ENCODE peak calls at places on chromosome 6, in six cellular contexts. D is A549, Z is GM12878, J is HepG2, F is K562, H is endothelial cell of umbilical vein. N is an unnamed sample.

GRCh38 chr6:41500561-41500960 is 45.6 kb upstream of the FOXP4 start:
- DNase-seq in D (no peak), Z (no peak), J (no peak), F (no peak), H (no peak), N (no peak)

GRCh38 chr6:80165143-80165542 is 58.7 kb downstream of the BCKDHB start:
- DNase-seq in D (no peak), Z (peak), J (no peak), F (no peak), H (peak), N (peak)

GRCh38 chr6:118618676-118619377 is 32.6 kb downstream of the CEP85L start:
- DNase-seq in D (peak), Z (no peak), J (peak), F (peak), H (peak), N (peak)

GRCh38 chr6:85004283-85005010 is 240.0 kb upstream of the TBX18 start:
- DNase-seq in D (no peak), Z (no peak), J (no peak), F (no peak), H (no peak), N (no peak)

GRCh38 chr6:43983632-43984031 is 143.6 kb downstream of the MRPL14 start:
- DNase-seq in D (no peak), Z (no peak), J (peak), F (no peak), H (no peak), N (no peak)

GRCh38 chr6:4957521-4958231 is 46.2 kb downstream of the RPP40 start:
- DNase-seq in D (no peak), Z (no peak), J (peak), F (no peak), H (peak), N (peak)

GRCh38 chr6:90502866-90503407 is 83.9 kb downstream of the MAP3K7 start:
- DNase-seq in D (no peak), Z (no peak), J (peak), F (peak), H (no peak), N (peak)

GRCh38 chr6:82322386-82322785 is 41.2 kb upstream of the TPBG start:
- DNase-seq in D (no peak), Z (no peak), J (no peak), F (no peak), H (no peak), N (no peak)

GRCh38 chr6:75183099-75183541 is 22.7 kb downstream of the COL12A1 start:
- DNase-seq in D (no peak), Z (no peak), J (no peak), F (no peak), H (no peak), N (no peak)

GRCh38 chr6:149332602-149333311 is 15.2 kb downstream of the TAB2 start:
- DNase-seq in D (no peak), Z (no peak), J (peak), F (no peak), H (no peak), N (no peak)

GRCh38 chr6:29641430-29642213 is 8.6 kb upstream of the GABBR1 start:
- DNase-seq in D (no peak), Z (no peak), J (no peak), F (peak), H (no peak), N (no peak)

GRCh38 chr6:20160541-20161283 is 51.6 kb downstream of the MBOAT1 start:
- DNase-seq in D (no peak), Z (no peak), J (no peak), F (no peak), H (no peak), N (no peak)

GRCh38 chr6:91317247-91317646 is 730.4 kb upstream of the MAP3K7 start:
- DNase-seq in D (no peak), Z (no peak), J (no peak), F (no peak), H (no peak), N (no peak)

GRCh38 chr6:90190181-90190580 is 106.5 kb downstream of the BACH2 start:
- DNase-seq in D (no peak), Z (no peak), J (no peak), F (no peak), H (no peak), N (no peak)

GRCh38 chr6:143068001-143068400 is 7.3 kb downstream of the AIG1 start:
- DNase-seq in D (no peak), Z (no peak), J (no peak), F (no peak), H (no peak), N (no peak)

GRCh38 chr6:68087399-68088133 is 547.5 kb upstream of the ADGRB3 start:
- DNase-seq in D (no peak), Z (peak), J (no peak), F (no peak), H (no peak), N (peak)

GRCh38 chr6:16095180-16095579 is 33.7 kb upstream of the MYLIP start:
- DNase-seq in D (no peak), Z (no peak), J (no peak), F (no peak), H (no peak), N (no peak)

GRCh38 chr6:87702589-87702945 is 534 bp upstream of the AKIRIN2 start:
- DNase-seq in D (no peak), Z (no peak), J (peak), F (peak), H (no peak), N (peak)

GRCh38 chr6:14001329-14002012 is 76.7 kb downstream of the RNF182 start:
- DNase-seq in D (peak), Z (no peak), J (peak), F (no peak), H (no peak), N (no peak)

GRCh38 chr6:96450082-96450759 is 71.4 kb upstream of the UFL1 start:
- DNase-seq in D (no peak), Z (no peak), J (no peak), F (no peak), H (no peak), N (no peak)

GRCh38 chr6:70270287-70271005 is 32.4 kb downstream of the COL9A1 start:
- DNase-seq in D (no peak), Z (peak), J (no peak), F (no peak), H (no peak), N (no peak)

GRCh38 chr6:69416739-69417138 is 380.1 kb downstream of the LMBRD1 start:
- DNase-seq in D (no peak), Z (no peak), J (no peak), F (no peak), H (no peak), N (no peak)

GRCh38 chr6:13531956-13532355 is 42.4 kb upstream of the SIRT5 start:
- DNase-seq in D (no peak), Z (no peak), J (no peak), F (no peak), H (no peak), N (no peak)

GRCh38 chr6:98118357-98119045 is 715.9 kb upstream of the POU3F2 start:
- DNase-seq in D (no peak), Z (no peak), J (no peak), F (no peak), H (no peak), N (no peak)

GRCh38 chr6:145372671-145373123 is 362.6 kb downstream of the EPM2A start:
- DNase-seq in D (no peak), Z (peak), J (peak), F (no peak), H (peak), N (no peak)

GRCh38 chr6:28863607-28864320 is 60.0 kb downstream of the TRIM27 start:
- DNase-seq in D (no peak), Z (peak), J (peak), F (peak), H (peak), N (peak)

GRCh38 chr6:165837948-165838745 is 175.1 kb upstream of the PDE10A start:
- DNase-seq in D (no peak), Z (no peak), J (no peak), F (no peak), H (no peak), N (no peak)

GRCh38 chr6:21946298-21946783 is 350.5 kb downstream of the PRL start:
- DNase-seq in D (no peak), Z (no peak), J (no peak), F (no peak), H (no peak), N (peak)

GRCh38 chr6:106529438-106529837 is 99.9 kb downstream of the RTN4IP1 start:
- DNase-seq in D (no peak), Z (no peak), J (no peak), F (no peak), H (no peak), N (no peak)

GRCh38 chr6:70280462-70280861 is 22.4 kb downstream of the COL9A1 start:
- DNase-seq in D (no peak), Z (no peak), J (no peak), F (no peak), H (no peak), N (no peak)

GRCh38 chr6:1255646-1256365 is 56.1 kb upstream of the FOXQ1 start:
- DNase-seq in D (no peak), Z (no peak), J (no peak), F (no peak), H (no peak), N (no peak)

GRCh38 chr6:30685977-30686907 is at the start of gene PPP1R18:
- DNase-seq in D (no peak), Z (no peak), J (no peak), F (peak), H (peak), N (peak)

GRCh38 chr6:36428911-36429310 is 13.7 kb downstream of the PXT1 start:
- DNase-seq in D (no peak), Z (no peak), J (no peak), F (no peak), H (no peak), N (no peak)
- TF ChIP-seq CTCF in D (no peak), Z (no peak), J (peak), F (no peak), H (no peak), N (peak)

GRCh38 chr6:130229645-130230044 is 6.9 kb upstream of the SAMD3 start:
- DNase-seq in D (no peak), Z (no peak), J (no peak), F (no peak), H (no peak), N (no peak)

DNA sequence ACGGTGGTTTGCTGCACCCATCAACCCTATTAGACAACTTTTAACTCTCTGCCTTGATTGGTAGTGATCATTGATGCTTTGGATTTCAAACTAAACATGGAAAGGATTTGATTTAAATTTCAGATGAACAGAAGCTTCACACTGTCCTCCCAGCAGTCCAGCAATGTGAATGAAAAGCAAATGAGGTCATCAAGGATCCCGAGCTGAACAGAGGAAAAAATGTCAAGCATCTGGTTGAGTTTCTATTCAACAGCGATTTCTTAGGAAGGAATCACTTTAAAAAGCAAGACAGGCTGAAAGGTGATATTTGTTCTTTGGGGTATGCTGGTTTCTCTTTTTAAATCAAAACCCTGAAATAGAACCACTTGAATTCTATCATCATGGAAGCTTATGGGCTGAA is 10.6 kb upstream of the SAMD3 start:
- DNase-seq in D (no peak), Z (no peak), J (no peak), F (no peak), H (no peak), N (no peak)
- TF ChIP-seq MYC in D (no peak), Z (no peak), J (no peak), F (no peak), H (no peak), N (no peak)

GRCh38 chr6:26028212-26028752 is 58.9 kb upstream of the HFE start:
- DNase-seq in D (no peak), Z (no peak), J (no peak), F (no peak), H (no peak), N (no peak)

GRCh38 chr6:26027491-26028211 is 59.6 kb upstream of the HFE start:
- DNase-seq in D (no peak), Z (no peak), J (no peak), F (no peak), H (no peak), N (no peak)

GRCh38 chr6:26029857-26030653 is 57.2 kb upstream of the HFE start:
- DNase-seq in D (no peak), Z (no peak), J (no peak), F (no peak), H (no peak), N (no peak)

GRCh38 chr6:26029570-26029856 is 57.7 kb upstream of the HFE start:
- DNase-seq in D (no peak), Z (no peak), J (no peak), F (no peak), H (no peak), N (no peak)

DNA sequence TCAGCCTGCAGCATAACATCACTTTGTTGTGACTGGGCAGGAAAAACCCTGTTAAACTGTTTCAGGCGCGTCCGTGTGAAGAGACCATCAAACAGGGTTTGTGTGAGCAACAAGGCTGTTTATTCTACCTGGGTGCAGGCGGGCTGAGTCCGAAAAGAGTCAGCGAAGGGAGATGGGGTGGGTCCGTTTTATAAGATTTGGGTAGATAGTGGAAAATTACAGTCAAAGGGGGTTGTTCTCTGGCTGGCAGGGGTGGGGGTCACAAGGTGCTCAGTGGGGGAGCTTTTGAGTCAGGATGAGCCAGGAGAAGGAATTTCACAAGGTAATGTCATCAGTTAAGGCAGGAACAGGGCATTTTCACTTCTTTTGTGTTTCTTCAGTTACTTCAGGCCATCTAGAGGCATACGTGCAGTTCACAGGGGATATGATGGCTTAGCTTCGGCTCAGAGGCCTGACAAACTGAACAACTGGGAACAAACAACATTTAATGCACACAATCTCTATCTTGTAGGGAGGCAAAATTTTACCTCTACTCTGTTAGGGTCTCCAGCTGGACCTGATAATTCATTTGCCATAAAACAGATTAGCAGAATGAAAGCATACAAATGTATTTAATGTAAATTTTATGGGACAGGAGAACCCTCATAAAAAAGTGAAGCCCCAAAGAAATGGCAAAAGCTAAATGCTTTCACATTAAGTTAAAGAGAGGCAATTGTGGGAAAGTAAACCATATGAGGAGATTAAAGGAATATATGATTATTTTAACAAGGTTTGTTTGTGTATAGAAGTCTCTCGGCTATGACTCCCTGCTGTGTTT is 58.3 kb upstream of the HFE start:
- DNase-seq in D (no peak), Z (no peak), J (no peak), F (no peak), H (no peak), N (no peak)
- TF ChIP-seq POLR2A in D (peak), Z (no peak), J (no peak), F (peak), H (no peak), N (no peak)

GRCh38 chr6:101226677-101227135 is 166.8 kb upstream of the GRIK2 start:
- DNase-seq in D (peak), Z (no peak), J (peak), F (no peak), H (no peak), N (peak)
- TF ChIP-seq CTCF in D (peak), Z (peak), J (peak), F (no peak), H (no peak), N (peak)

GRCh38 chr6:31966997-31967925 is 4.7 kb downstream of the DXO start:
- DNase-seq in D (no peak), Z (no peak), J (no peak), F (no peak), H (no peak), N (no peak)

GRCh38 chr6:31967926-31968320 is 4.0 kb downstream of the DXO start:
- DNase-seq in D (no peak), Z (no peak), J (no peak), F (no peak), H (no peak), N (no peak)

GRCh38 chr6:31969712-31970603 is 2.0 kb downstream of the DXO start:
- DNase-seq in D (no peak), Z (no peak), J (no peak), F (peak), H (no peak), N (no peak)

GRCh38 chr6:31968791-31969711 is 2.9 kb downstream of the DXO start:
- DNase-seq in D (no peak), Z (no peak), J (no peak), F (no peak), H (no peak), N (no peak)

GRCh38 chr6:31968326-31968725 is 3.6 kb downstream of the DXO start:
- DNase-seq in D (no peak), Z (no peak), J (no peak), F (no peak), H (no peak), N (no peak)
- TF ChIP-seq MYC in D (no peak), Z (no peak), J (no peak), F (no peak), H (no peak), N (no peak)

GRCh38 chr6:34425498-34426410 is at the start of gene RPS10:
- DNase-seq in D (peak), Z (peak), J (peak), F (peak), H (peak), N (peak)
- TF ChIP-seq POLR2A in D (peak), Z (peak), J (peak), F (peak), H (peak), N (peak)

DNA sequence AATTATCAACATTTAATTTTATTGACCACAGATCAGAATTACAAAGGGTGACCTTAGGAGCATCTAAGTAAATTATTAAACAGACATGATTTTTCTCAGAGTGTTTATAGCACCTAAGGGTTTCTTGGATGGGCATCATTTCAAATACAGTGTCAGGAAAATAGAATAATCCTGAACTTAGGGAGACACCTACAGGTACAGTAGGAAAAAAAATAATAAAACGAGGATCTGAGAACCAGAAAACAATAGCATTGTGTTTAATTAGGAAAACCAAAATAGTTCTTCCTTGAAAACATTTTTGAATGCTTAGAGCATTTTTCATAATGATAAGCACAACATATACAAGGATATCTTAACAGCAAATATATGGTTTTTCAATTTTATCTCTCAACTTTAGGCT is 39.2 kb downstream of the MMUT start:
- DNase-seq in D (peak), Z (no peak), J (no peak), F (no peak), H (peak), N (peak)
- TF ChIP-seq CTCF in D (peak), Z (no peak), J (no peak), F (no peak), H (no peak), N (no peak)

GRCh38 chr6:134909701-134910595 is 40.0 kb downstream of the ALDH8A1 start:
- DNase-seq in D (no peak), Z (no peak), J (no peak), F (no peak), H (no peak), N (no peak)

GRCh38 chr6:134908906-134909516 is 40.9 kb downstream of the ALDH8A1 start:
- DNase-seq in D (peak), Z (no peak), J (peak), F (no peak), H (peak), N (peak)

GRCh38 chr6:134910596-134910935 is 39.3 kb downstream of the ALDH8A1 start:
- DNase-seq in D (no peak), Z (no peak), J (no peak), F (no peak), H (no peak), N (no peak)

DNA sequence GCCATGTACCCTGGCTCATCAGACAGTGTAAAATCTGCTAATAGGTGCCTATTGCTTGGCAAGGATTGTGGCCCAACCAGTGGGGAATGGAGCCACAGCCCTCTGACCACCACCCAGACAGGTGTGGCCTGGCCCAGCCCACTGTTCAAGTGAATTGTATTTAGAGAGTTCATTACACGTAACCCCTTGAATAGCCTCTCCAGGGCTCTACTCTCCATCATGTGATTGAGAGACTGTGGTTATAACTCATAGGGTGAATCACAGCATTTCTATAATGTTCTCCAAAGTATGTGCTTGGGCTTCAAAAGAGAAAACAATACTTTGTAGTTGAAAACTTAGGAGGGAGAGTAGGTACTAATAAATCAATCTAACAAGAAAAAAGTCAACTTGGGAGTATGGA is 38.4 kb downstream of the ALDH8A1 start:
- DNase-seq in D (no peak), Z (no peak), J (no peak), F (no peak), H (no peak), N (no peak)
- TF ChIP-seq MYC in D (no peak), Z (no peak), J (no peak), F (no peak), H (no peak), N (no peak)